ENCODE peak calls at places on chromosome 7, in four cellular contexts. M, T, E and H are unnamed samples.

GRCh38 chr7:98903246-98903645 is 24.9 kb downstream of the TRRAP start:
- DNase-seq in M (no peak), T (no peak), E (no peak), H (no peak)

GRCh38 chr7:137445998-137446397 is 102.5 kb upstream of the PTN start:
- DNase-seq in M (no peak), T (no peak), E (no peak), H (no peak)

GRCh38 chr7:37048674-37049073 is 324.4 kb upstream of the AOAH start:
- DNase-seq in M (no peak), T (no peak), E (peak; percentile 38), H (no peak)

GRCh38 chr7:135620980-135621850 is 41.1 kb upstream of the STMP1 start:
- DNase-seq in M (peak; percentile 45), T (no peak), E (peak; percentile 74), H (peak; percentile 66)

GRCh38 chr7:5766321-5766761 is 15.1 kb downstream of the RNF216 start:
- DNase-seq in M (no peak), T (no peak), E (no peak), H (no peak)

GRCh38 chr7:94445696-94446194 is 51.0 kb downstream of the COL1A2 start:
- DNase-seq in M (no peak), T (no peak), E (peak; percentile 72), H (no peak)

GRCh38 chr7:76294344-76295024 is 8.0 kb upstream of the HSPB1 start:
- DNase-seq in M (peak; percentile 82), T (no peak), E (peak; percentile 65), H (peak; percentile 92)

GRCh38 chr7:107029764-107030286 is 14.7 kb upstream of the PRKAR2B start:
- DNase-seq in M (no peak), T (no peak), E (no peak), H (no peak)

GRCh38 chr7:33836797-33837355 is 68.5 kb upstream of the BMPER start:
- DNase-seq in M (peak; percentile 19), T (no peak), E (no peak), H (peak; percentile 21)

GRCh38 chr7:98864726-98865420 is 4.9 kb downstream of the TMEM130 start:
- DNase-seq in M (no peak), T (no peak), E (no peak), H (no peak)

GRCh38 chr7:139775829-139776266 is 1.9 kb downstream of the HIPK2 start:
- DNase-seq in M (peak; percentile 68), T (peak; percentile 44), E (peak; percentile 69), H (peak; percentile 80)

GRCh38 chr7:55571534-55572377 is 546 bp downstream of the VOPP1 start:
- DNase-seq in M (peak; percentile 81), T (no peak), E (peak; percentile 34), H (peak; percentile 90)

GRCh38 chr7:106039486-106040060 is 72.5 kb downstream of the SYPL1 start:
- DNase-seq in M (no peak), T (no peak), E (no peak), H (no peak)

GRCh38 chr7:32587431-32587948 is 92.2 kb downstream of the AVL9 start:
- DNase-seq in M (no peak), T (no peak), E (peak; percentile 76), H (no peak)

GRCh38 chr7:47968852-47969774 is 10.3 kb downstream of the HUS1 start:
- DNase-seq in M (peak; percentile 65), T (no peak), E (peak; percentile 53), H (peak; percentile 89)

GRCh38 chr7:86814980-86815379 is 171.3 kb downstream of the GRM3 start:
- DNase-seq in M (peak; percentile 32), T (no peak), E (peak; percentile 20), H (peak; percentile 50)

DNA sequence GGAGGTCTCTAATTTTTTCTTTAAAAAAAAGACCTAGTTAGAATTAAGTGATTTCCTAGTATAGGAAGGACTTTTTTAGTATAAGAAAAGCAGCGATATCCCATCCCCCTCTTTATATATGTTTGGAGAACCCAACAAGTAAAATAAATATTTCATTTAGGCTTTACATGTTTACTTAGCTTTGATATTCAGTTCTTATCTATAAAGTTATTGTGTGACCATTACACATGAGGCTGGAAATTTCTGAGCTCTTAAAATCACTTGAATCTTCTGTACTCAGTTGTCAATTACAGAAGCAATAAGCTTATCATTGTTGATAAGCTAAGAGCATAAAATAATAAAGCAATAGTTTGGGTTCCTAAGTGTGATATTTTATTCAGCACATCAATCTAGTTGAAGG is 89.7 kb downstream of the AASS start:
- DNase-seq in M (no peak), T (no peak), E (no peak), H (no peak)
- TF ChIP-seq FOXM1 in M (no peak), T (no peak), E (no peak), H (no peak)

DNA sequence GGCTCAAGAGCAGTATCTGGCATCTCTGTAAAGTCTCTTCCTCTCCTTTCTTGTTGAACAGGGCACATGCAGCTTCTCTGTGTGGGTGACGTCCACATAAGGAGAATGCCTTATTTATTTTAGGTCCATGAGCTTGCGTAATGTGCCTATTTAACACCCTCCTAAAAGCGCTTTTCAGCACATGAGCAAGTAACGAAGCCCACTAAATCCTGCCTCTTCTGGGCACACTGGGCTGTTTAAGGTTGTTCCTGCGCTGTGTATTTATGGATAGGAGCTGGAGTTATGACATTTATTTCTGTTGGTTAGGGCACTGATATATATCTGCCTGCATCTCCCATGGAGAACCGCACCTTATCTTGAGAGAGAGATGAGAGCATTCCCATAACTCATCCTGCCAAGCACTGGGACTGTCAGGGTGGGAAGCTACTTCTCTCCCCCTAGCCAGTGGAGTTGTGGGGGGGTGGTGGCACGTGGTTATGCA is 76.1 kb downstream of the LRRC4 start:
- DNase-seq in M (no peak), T (no peak), E (no peak), H (peak; percentile 51)
- TF ChIP-seq MXI1 in M (no peak), T (no peak), E (no peak), H (no peak)

DNA sequence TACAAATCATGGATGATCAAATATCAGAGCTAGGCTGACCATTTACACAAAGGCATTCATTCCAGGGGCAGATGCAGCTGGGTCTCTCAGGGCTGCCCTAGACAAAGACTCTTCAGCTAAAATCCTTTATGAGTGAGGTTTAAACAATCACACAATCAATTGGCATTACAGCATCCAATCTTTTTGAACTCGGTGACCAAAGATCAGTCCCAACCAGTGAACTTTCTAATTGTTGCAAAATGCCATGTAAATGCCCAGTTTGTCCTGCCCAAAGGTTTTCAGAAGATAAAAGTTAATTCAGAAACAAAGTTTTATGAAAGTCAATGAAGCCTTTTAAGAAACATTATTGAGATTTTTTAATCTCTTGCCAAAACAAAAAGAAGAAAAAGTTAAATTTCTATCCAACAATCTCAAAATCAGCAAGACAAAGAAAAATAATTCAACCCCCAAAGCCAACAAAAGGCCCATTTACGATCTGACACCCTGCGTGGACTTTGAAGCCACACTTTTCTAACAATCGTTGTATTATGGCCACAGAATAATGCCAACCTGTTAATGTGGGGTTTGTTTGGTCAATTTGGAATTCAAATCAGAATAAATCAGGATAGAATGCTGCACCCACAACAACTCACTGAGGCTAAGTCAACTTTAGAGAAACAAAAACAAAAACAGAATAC is 40.9 kb downstream of the GPR37 start:
- DNase-seq in M (no peak), T (no peak), E (peak; percentile 50), H (no peak)
- TF ChIP-seq REST in M (no peak), T (no peak), E (no peak), H (no peak)

GRCh38 chr7:151794508-151795167 is 82.3 kb downstream of the PRKAG2 start:
- DNase-seq in M (no peak), T (no peak), E (no peak), H (no peak)

GRCh38 chr7:151793991-151794507 is 82.9 kb downstream of the PRKAG2 start:
- DNase-seq in M (no peak), T (no peak), E (no peak), H (no peak)

GRCh38 chr7:151796871-151797270 is 80.0 kb downstream of the PRKAG2 start:
- DNase-seq in M (no peak), T (no peak), E (no peak), H (no peak)

GRCh38 chr7:151795168-151795754 is 81.7 kb downstream of the PRKAG2 start:
- DNase-seq in M (no peak), T (no peak), E (no peak), H (no peak)

DNA sequence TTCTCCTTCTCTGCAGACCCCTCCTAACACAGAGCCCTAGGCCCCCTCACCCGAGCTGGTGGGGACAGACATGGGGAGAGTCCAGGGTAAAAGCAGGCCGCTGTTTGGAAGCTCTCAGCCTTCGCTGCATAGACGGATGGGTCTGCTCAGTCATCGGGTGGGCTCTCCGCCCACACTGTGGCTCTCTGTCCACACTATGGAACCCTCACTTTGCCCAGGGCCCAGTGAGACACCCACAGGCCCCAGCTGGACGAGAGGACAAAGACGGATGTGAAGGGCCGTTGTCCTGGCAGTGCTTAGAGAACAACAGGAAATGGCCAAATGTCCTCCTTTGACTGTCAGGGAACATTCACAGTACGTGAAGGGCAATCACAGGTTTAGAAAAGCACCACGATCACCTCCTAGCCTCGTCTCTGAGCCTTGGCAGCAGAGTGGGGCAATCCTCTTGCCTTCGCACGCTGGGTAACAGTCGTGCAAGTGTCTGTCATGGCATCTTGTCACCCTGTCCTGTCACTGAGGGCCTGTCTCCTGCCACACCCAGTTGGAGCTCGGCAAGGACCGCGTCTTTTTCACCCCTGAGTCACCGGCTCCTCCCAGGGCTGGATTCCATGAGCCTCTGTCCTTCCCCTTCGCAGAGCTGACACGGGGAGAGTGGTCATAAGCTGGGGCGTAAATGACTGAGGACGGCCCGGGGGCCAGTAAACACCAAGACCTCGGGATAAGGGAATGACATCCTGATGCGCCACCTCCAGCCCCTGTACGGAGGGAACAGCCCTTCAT is 80.6 kb downstream of the PRKAG2 start:
- DNase-seq in M (no peak), T (no peak), E (no peak), H (no peak)
- TF ChIP-seq FOXM1 in M (no peak), T (no peak), E (no peak), H (no peak)

GRCh38 chr7:129740574-129740973 is 129.1 kb downstream of the NRF1 start:
- DNase-seq in M (no peak), T (no peak), E (no peak), H (no peak)

GRCh38 chr7:129739427-129739826 is 127.9 kb downstream of the NRF1 start:
- DNase-seq in M (no peak), T (no peak), E (no peak), H (no peak)

GRCh38 chr7:129741011-129741410 is 129.5 kb downstream of the NRF1 start:
- DNase-seq in M (no peak), T (no peak), E (no peak), H (no peak)

GRCh38 chr7:129742267-129742666 is 130.7 kb downstream of the NRF1 start:
- DNase-seq in M (no peak), T (no peak), E (no peak), H (no peak)

DNA sequence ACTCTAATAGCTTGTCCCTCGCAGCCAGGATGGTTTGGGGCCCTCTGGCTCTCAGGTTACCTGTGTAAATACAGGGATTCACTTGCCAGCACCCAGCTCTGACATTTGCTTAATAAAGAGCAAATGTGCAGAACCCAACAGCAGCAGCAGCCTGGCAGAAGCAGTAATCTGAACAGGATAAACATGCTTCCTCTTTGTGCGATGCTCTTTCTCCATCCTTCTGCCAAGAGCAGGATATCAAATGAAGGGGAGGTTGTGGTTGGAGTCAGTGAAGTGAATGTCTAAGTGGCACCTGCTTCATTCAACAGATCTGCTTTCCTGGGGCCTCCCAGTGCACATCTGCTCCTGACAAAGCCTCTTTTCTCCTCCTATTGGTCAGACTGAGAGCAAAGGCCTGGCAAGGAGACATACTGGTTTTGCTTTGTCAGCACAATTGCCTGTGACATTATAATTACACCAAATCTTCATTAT is 130.3 kb downstream of the NRF1 start:
- DNase-seq in M (no peak), T (no peak), E (no peak), H (peak; percentile 61)
- TF ChIP-seq MXI1 in M (no peak), T (no peak), E (no peak), H (peak; percentile 78)